ENCODE peak calls at places on chromosomes 6 and 20, in four cellular contexts. J, V, Q and S are unnamed samples.
A peak's percentile ranks its signal among the peaks of the same experiment; 100 is the strongest.

GRCh38 chr6:41000248-41000647 is 38.8 kb downstream of the UNC5CL start:
- DNase-seq in J (no peak), V (no peak), Q (no peak), S (no peak)

GRCh38 chr6:97460394-97460793 is 177.4 kb upstream of the MMS22L start:
- DNase-seq in J (no peak), V (no peak), Q (no peak), S (no peak)

GRCh38 chr6:84449220-84449619 is 221.8 kb upstream of the CEP162 start:
- DNase-seq in J (no peak), V (no peak), Q (peak; percentile 67), S (no peak)

GRCh38 chr6:126657556-126658129 is 317.7 kb downstream of the CENPW start:
- DNase-seq in J (no peak), V (peak; percentile 44), Q (peak; percentile 56), S (no peak)

GRCh38 chr6:34934516-34934915 is 45.5 kb downstream of the ANKS1A start:
- DNase-seq in J (no peak), V (peak; percentile 59), Q (peak; percentile 96), S (no peak)

GRCh38 chr6:101114703-101115102 is 233.6 kb upstream of the ASCC3 start:
- DNase-seq in J (no peak), V (peak; percentile 20), Q (no peak), S (no peak)

GRCh38 chr20:20073851-20074252 is 21.5 kb downstream of the CFAP61 start:
- DNase-seq in J (no peak), V (no peak), Q (no peak), S (no peak)

GRCh38 chr6:2275207-2275891 is 29.9 kb upstream of the GMDS start:
- DNase-seq in J (no peak), V (peak; percentile 72), Q (no peak), S (no peak)

GRCh38 chr20:57243480-57244220 is 22.8 kb downstream of the BMP7 start:
- DNase-seq in J (no peak), V (no peak), Q (no peak), S (no peak)

GRCh38 chr20:33732166-33732970 is 572 bp downstream of the ZNF341 start:
- DNase-seq in J (peak; percentile 15), V (no peak), Q (peak; percentile 76), S (peak; percentile 91)

GRCh38 chr6:144745434-144745833 is 460.3 kb downstream of the UTRN start:
- DNase-seq in J (no peak), V (no peak), Q (no peak), S (no peak)

GRCh38 chr6:27986928-27987725 is 30.1 kb downstream of the OR2B6 start:
- DNase-seq in J (peak; percentile 13), V (peak; percentile 0), Q (no peak), S (no peak)

GRCh38 chr20:36754656-36755222 is 8.8 kb upstream of the NDRG3 start:
- DNase-seq in J (peak; percentile 41), V (peak; percentile 88), Q (peak; percentile 78), S (peak; percentile 63)

GRCh38 chr6:144411506-144412165 is 126.5 kb downstream of the UTRN start:
- DNase-seq in J (no peak), V (peak; percentile 33), Q (no peak), S (no peak)

GRCh38 chr6:21505574-21505990 is 88.0 kb upstream of the SOX4 start:
- DNase-seq in J (peak; percentile 44), V (no peak), Q (no peak), S (no peak)

GRCh38 chr6:130675072-130675471 is 152.1 kb upstream of the SMLR1 start:
- DNase-seq in J (no peak), V (peak; percentile 84), Q (peak; percentile 29), S (no peak)

GRCh38 chr6:152566040-152566875 is 70.9 kb downstream of the SYNE1 start:
- DNase-seq in J (no peak), V (no peak), Q (peak; percentile 14), S (no peak)
- H3K9me1 ChIP-seq in J (no peaks in the 10 kb centered on the region), V (no peaks in the 10 kb centered on the region), Q (no peaks in the 10 kb centered on the region), S (no peaks in the 10 kb centered on the region)

DNA sequence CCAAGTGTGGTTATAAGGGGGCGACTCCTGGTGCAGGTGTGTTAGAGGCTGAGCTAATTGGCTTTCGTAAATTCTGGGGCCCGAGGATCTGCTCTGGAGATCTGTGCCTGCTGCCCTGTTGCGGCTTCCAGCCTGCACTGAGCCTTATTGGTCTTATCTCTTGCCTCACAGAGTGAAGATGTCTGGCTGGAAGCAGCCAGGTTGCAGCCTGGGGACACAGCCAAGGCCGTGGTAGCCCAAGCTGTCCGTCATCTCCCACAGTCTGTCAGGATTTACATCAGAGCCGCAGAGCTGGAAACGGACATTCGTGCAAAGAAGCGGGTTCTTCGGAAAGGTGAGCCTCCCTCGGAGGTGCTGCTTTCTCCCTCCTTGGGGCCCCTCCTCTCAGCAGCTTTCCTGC is 20.0 kb downstream of the PRPF6 start:
- DNase-seq in J (no peak), V (no peak), Q (no peak), S (no peak)
- H3K9me1 ChIP-seq in J (no peaks in the 10 kb centered on the region), V (peaks cover 8% of the 10 kb centered on the region), Q (no peaks in the 10 kb centered on the region), S (no peaks in the 10 kb centered on the region)

DNA sequence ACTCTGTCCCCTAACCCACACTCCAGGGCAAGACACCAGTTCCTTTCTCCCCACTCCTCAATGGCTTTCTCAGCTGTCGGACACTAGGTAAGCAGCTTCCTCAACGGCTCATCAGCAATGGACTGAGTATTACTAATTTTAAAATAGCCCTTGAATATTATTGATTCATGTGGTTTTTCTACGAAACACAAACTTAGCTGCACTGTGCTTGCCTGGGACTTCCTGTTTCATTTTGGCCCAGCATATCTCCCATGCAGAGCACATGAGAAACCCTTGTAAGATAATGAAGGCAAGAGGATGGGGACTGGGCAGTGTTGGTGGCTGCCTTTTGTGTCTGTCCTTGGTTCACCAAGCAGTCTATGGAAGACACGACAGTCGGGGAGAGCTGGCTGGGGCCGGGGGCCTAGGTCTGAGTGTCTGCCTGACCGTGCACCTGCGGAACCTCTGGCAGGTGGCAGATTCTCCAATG is 48.9 kb downstream of the RNASET2 start:
- DNase-seq in J (no peak), V (no peak), Q (no peak), S (peak; percentile 24)
- H3K9me1 ChIP-seq in J (no peaks in the 10 kb centered on the region), V (no peaks in the 10 kb centered on the region), Q (no peaks in the 10 kb centered on the region), S (no peaks in the 10 kb centered on the region)

GRCh38 chr6:551405-551804 is 105.5 kb downstream of the HUS1B start:
- DNase-seq in J (peak; percentile 56), V (peak; percentile 51), Q (no peak), S (peak; percentile 60)
- H3K9me1 ChIP-seq in J (no peaks in the 10 kb centered on the region), V (no peaks in the 10 kb centered on the region), Q (no peaks in the 10 kb centered on the region), S (no peaks in the 10 kb centered on the region)

GRCh38 chr6:162712694-162713093 is 14.9 kb downstream of the PRKN start:
- DNase-seq in J (no peak), V (no peak), Q (no peak), S (no peak)
- H3K9me1 ChIP-seq in J (no peaks in the 10 kb centered on the region), V (no peaks in the 10 kb centered on the region), Q (no peaks in the 10 kb centered on the region), S (no peaks in the 10 kb centered on the region)

DNA sequence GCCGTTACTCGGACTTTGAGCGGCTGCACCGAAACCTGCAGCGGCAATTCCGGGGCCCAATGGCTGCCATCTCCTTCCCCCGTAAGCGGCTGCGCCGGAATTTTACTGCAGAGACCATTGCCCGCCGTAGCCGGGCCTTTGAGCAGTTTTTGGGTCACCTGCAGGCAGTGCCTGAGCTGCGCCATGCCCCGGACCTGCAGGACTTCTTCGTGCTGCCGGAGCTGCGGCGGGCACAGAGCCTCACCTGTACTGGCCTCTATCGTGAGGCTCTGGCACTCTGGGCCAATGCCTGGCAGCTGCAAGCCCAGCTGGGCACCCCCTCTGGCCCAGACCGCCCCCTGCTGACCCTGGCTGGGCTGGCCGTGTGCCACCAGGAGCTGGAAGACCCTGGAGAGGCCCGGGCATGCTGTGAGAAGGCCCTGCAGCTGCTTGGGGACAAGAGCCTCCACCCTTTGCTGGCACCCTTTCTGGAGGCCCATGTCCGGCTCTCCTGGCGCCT is 7.2 kb downstream of the SNX21 start:
- DNase-seq in J (no peak), V (no peak), Q (no peak), S (no peak)
- H3K9me1 ChIP-seq in J (no peaks in the 10 kb centered on the region), V (peaks cover 19% of the 10 kb centered on the region), Q (no peaks in the 10 kb centered on the region), S (peaks cover 3% of the 10 kb centered on the region)

GRCh38 chr20:51937780-51938179 is 135.5 kb upstream of the SALL4 start:
- DNase-seq in J (no peak), V (no peak), Q (no peak), S (no peak)

GRCh38 chr20:51941503-51941902 is 139.2 kb upstream of the SALL4 start:
- DNase-seq in J (no peak), V (no peak), Q (no peak), S (no peak)

GRCh38 chr20:51934301-51935002 is 132.1 kb upstream of the SALL4 start:
- DNase-seq in J (no peak), V (no peak), Q (peak; percentile 81), S (no peak)

GRCh38 chr20:51935003-51935358 is 132.7 kb upstream of the SALL4 start:
- DNase-seq in J (no peak), V (no peak), Q (no peak), S (no peak)

GRCh38 chr20:51938557-51939324 is 136.4 kb upstream of the SALL4 start:
- DNase-seq in J (no peak), V (peak; percentile 19), Q (no peak), S (no peak)
- H3K9me1 ChIP-seq in J (no peaks in the 10 kb centered on the region), V (no peaks in the 10 kb centered on the region), Q (no peaks in the 10 kb centered on the region), S (no peaks in the 10 kb centered on the region)